ENCODE peak calls at places on chromosome 15, in ten cellular contexts. V, Q, E, C, P, X, O, T, U and J are unnamed samples.

GRCh38 chr15:78170848-78171773 is 21.9 kb downstream of the IDH3A start:
- DNase-seq in X (no peak), U (peak), V (no peak), T (no peak), C (no peak), E (no peak), P (no peak), O (no peak), Q (no peak), J (no peak)

GRCh38 chr15:99537344-99537743 is 28.4 kb upstream of the MEF2A start:
- DNase-seq in O (no peak), X (no peak), V (no peak), C (no peak), Q (no peak), P (no peak), E (no peak), T (no peak), U (no peak), J (peak)

GRCh38 chr15:41494922-41495735 is 1.5 kb downstream of the ITPKA start:
- DNase-seq in Q (no peak), E (no peak), T (peak), P (peak), X (no peak), V (no peak), O (peak), U (no peak), C (no peak), J (no peak)

GRCh38 chr15:68991723-68992122 is 22.8 kb upstream of the NOX5 start:
- DNase-seq in E (peak), X (no peak), C (no peak), T (no peak), P (no peak), U (no peak), O (no peak), Q (peak), V (no peak), J (no peak)

GRCh38 chr15:77039817-77040216 is 31.1 kb downstream of the TSPAN3 start:
- DNase-seq in E (no peak), V (no peak), C (no peak), X (no peak), Q (no peak), P (peak), O (no peak), T (no peak), U (no peak), J (no peak)

GRCh38 chr15:65346856-65347598 is 30.8 kb downstream of the IGDCC3 start:
- DNase-seq in O (no peak), E (no peak), V (no peak), C (no peak), U (no peak), Q (no peak), T (no peak), P (no peak), X (no peak), J (no peak)

GRCh38 chr15:90184119-90184785 is 16.9 kb upstream of the SEMA4B start:
- DNase-seq in P (no peak), E (peak), O (peak), Q (no peak), X (peak), C (no peak), U (peak), V (no peak), T (peak), J (peak)

GRCh38 chr15:47066386-47066785 is 650.9 kb upstream of the SEMA6D start:
- DNase-seq in X (no peak), O (no peak), U (no peak), C (no peak), V (no peak), Q (no peak), E (no peak), T (no peak), P (no peak), J (no peak)

GRCh38 chr15:96474274-96474673 is 143.8 kb downstream of the NR2F2 start:
- DNase-seq in V (no peak), T (no peak), P (no peak), X (no peak), C (no peak), O (no peak), E (no peak), Q (no peak), U (no peak), J (no peak)

GRCh38 chr15:60074181-60074885 is 70.2 kb downstream of the FOXB1 start:
- DNase-seq in U (no peak), P (no peak), X (no peak), V (no peak), Q (peak), T (no peak), O (no peak), C (no peak), E (no peak), J (no peak)

GRCh38 chr15:23385886-23386430 is 31.4 kb downstream of the GOLGA8S start:
- DNase-seq in U (no peak), O (no peak), V (no peak), X (no peak), E (no peak), T (no peak), Q (no peak), P (no peak), C (no peak), J (no peak)

GRCh38 chr15:47715856-47716445 is 1.4 kb upstream of the SEMA6D start:
- DNase-seq in O (no peak), P (no peak), U (no peak), T (no peak), X (peak), V (no peak), Q (no peak), C (peak), E (no peak), J (peak)

GRCh38 chr15:61841461-61841860 is 218.8 kb downstream of the VPS13C start:
- DNase-seq in U (no peak), P (no peak), Q (no peak), T (no peak), X (no peak), V (no peak), E (no peak), C (no peak), O (no peak), J (no peak)